ENCODE peak calls at places on chromosomes 4 and X, in eight cellular contexts. One of them, this sample, is unnamed.

GRCh38 chr4:37641886-37642849 is 44.0 kb downstream of the RELL1 start:
- DNase-seq in NCI-H2029 treated with DMSO at 0.1 percent for 48 hours: no peak
- DNase-seq in activated T-cell treated with anti-CD3 and anti-CD28 coated beads, Interleukin-2, amount 50 U/mL, for 48 hours: no peak
- DNase-seq in skeletal muscle cell: no peak
- DNase-seq in neural crest cell: no peak
- DNase-seq in mucosa of descending colon: no peak
- DNase-seq in NCI-H2081: no peak
- DNase-seq in kidney: no peak
- DNase-seq in this sample: no peak

GRCh38 chr4:3388461-3389185 is 53.1 kb upstream of the HGFAC start:
- DNase-seq in kidney: no peak
- DNase-seq in activated T-cell treated with anti-CD3 and anti-CD28 coated beads, Interleukin-2, amount 50 U/mL, for 48 hours: no peak
- DNase-seq in neural crest cell: peak; percentile 34
- DNase-seq in NCI-H2081: no peak
- DNase-seq in skeletal muscle cell: peak; percentile 37
- DNase-seq in mucosa of descending colon: no peak
- DNase-seq in NCI-H2029 treated with DMSO at 0.1 percent for 48 hours: no peak
- DNase-seq in this sample: peak; percentile 78

GRCh38 chr4:188941524-188942109 is 802.4 kb downstream of the TRIML1 start:
- DNase-seq in NCI-H2081: no peak
- DNase-seq in skeletal muscle cell: peak; percentile 97
- DNase-seq in neural crest cell: no peak
- DNase-seq in NCI-H2029 treated with DMSO at 0.1 percent for 48 hours: no peak
- DNase-seq in kidney: no peak
- DNase-seq in mucosa of descending colon: no peak
- DNase-seq in activated T-cell treated with anti-CD3 and anti-CD28 coated beads, Interleukin-2, amount 50 U/mL, for 48 hours: no peak
- DNase-seq in this sample: peak; percentile 88

GRCh38 chr4:109977854-109978501 is 65.3 kb downstream of the EGF start:
- DNase-seq in NCI-H2029 treated with DMSO at 0.1 percent for 48 hours: peak; percentile 22
- DNase-seq in NCI-H2081: peak; percentile 19
- DNase-seq in skeletal muscle cell: no peak
- DNase-seq in activated T-cell treated with anti-CD3 and anti-CD28 coated beads, Interleukin-2, amount 50 U/mL, for 48 hours: no peak
- DNase-seq in kidney: no peak
- DNase-seq in mucosa of descending colon: no peak
- DNase-seq in neural crest cell: no peak
- DNase-seq in this sample: peak; percentile 55

GRCh38 chr4:998096-998691 is 5.0 kb upstream of the SLC26A1 start:
- DNase-seq in NCI-H2029 treated with DMSO at 0.1 percent for 48 hours: no peak
- DNase-seq in kidney: peak; percentile 64
- DNase-seq in activated T-cell treated with anti-CD3 and anti-CD28 coated beads, Interleukin-2, amount 50 U/mL, for 48 hours: no peak
- DNase-seq in neural crest cell: no peak
- DNase-seq in mucosa of descending colon: no peak
- DNase-seq in NCI-H2081: no peak
- DNase-seq in skeletal muscle cell: no peak
- DNase-seq in this sample: no peak

GRCh38 chrX:45709381-45709780 is 508.7 kb upstream of the DIPK2B start:
- DNase-seq in neural crest cell: no peak
- DNase-seq in NCI-H2029 treated with DMSO at 0.1 percent for 48 hours: no peak
- DNase-seq in kidney: no peak
- DNase-seq in NCI-H2081: no peak
- DNase-seq in activated T-cell treated with anti-CD3 and anti-CD28 coated beads, Interleukin-2, amount 50 U/mL, for 48 hours: no peak
- DNase-seq in skeletal muscle cell: no peak
- DNase-seq in mucosa of descending colon: no peak
- DNase-seq in this sample: no peak

GRCh38 chr4:15912236-15912635 is 26.3 kb downstream of the FGFBP1 start:
- DNase-seq in NCI-H2081: no peak
- DNase-seq in kidney: no peak
- DNase-seq in neural crest cell: no peak
- DNase-seq in skeletal muscle cell: no peak
- DNase-seq in mucosa of descending colon: no peak
- DNase-seq in NCI-H2029 treated with DMSO at 0.1 percent for 48 hours: no peak
- DNase-seq in activated T-cell treated with anti-CD3 and anti-CD28 coated beads, Interleukin-2, amount 50 U/mL, for 48 hours: no peak
- DNase-seq in this sample: no peak

GRCh38 chr4:95838192-95838591 is 1.7 kb upstream of the PDHA2 start:
- DNase-seq in mucosa of descending colon: no peak
- DNase-seq in activated T-cell treated with anti-CD3 and anti-CD28 coated beads, Interleukin-2, amount 50 U/mL, for 48 hours: no peak
- DNase-seq in NCI-H2081: no peak
- DNase-seq in skeletal muscle cell: no peak
- DNase-seq in neural crest cell: no peak
- DNase-seq in NCI-H2029 treated with DMSO at 0.1 percent for 48 hours: no peak
- DNase-seq in kidney: no peak
- DNase-seq in this sample: no peak

GRCh38 chr4:30837131-30837539 is 117.0 kb downstream of the PCDH7 start:
- DNase-seq in activated T-cell treated with anti-CD3 and anti-CD28 coated beads, Interleukin-2, amount 50 U/mL, for 48 hours: no peak
- DNase-seq in mucosa of descending colon: no peak
- DNase-seq in NCI-H2081: no peak
- DNase-seq in skeletal muscle cell: no peak
- DNase-seq in neural crest cell: no peak
- DNase-seq in kidney: no peak
- DNase-seq in NCI-H2029 treated with DMSO at 0.1 percent for 48 hours: no peak
- DNase-seq in this sample: no peak

GRCh38 chr4:151407466-151408379 is 1.3 kb upstream of the FHIP1A start:
- DNase-seq in neural crest cell: no peak
- DNase-seq in NCI-H2029 treated with DMSO at 0.1 percent for 48 hours: no peak
- DNase-seq in NCI-H2081: no peak
- DNase-seq in kidney: peak; percentile 76
- DNase-seq in mucosa of descending colon: peak; percentile 70
- DNase-seq in skeletal muscle cell: no peak
- DNase-seq in activated T-cell treated with anti-CD3 and anti-CD28 coated beads, Interleukin-2, amount 50 U/mL, for 48 hours: peak; percentile 67
- DNase-seq in this sample: peak; percentile 26

GRCh38 chr4:105624530-105624929 is 72.1 kb downstream of the ARHGEF38 start:
- DNase-seq in skeletal muscle cell: peak; percentile 69
- DNase-seq in NCI-H2029 treated with DMSO at 0.1 percent for 48 hours: no peak
- DNase-seq in kidney: peak; percentile 43
- DNase-seq in NCI-H2081: no peak
- DNase-seq in activated T-cell treated with anti-CD3 and anti-CD28 coated beads, Interleukin-2, amount 50 U/mL, for 48 hours: no peak
- DNase-seq in mucosa of descending colon: peak; percentile 26
- DNase-seq in neural crest cell: no peak
- DNase-seq in this sample: peak; percentile 6

GRCh38 chrX:130173190-130173895 is 1.6 kb downstream of the RAB33A start:
- DNase-seq in NCI-H2081: no peak
- DNase-seq in mucosa of descending colon: no peak
- DNase-seq in neural crest cell: no peak
- DNase-seq in skeletal muscle cell: no peak
- DNase-seq in NCI-H2029 treated with DMSO at 0.1 percent for 48 hours: no peak
- DNase-seq in kidney: peak; percentile 78
- DNase-seq in activated T-cell treated with anti-CD3 and anti-CD28 coated beads, Interleukin-2, amount 50 U/mL, for 48 hours: peak; percentile 64
- DNase-seq in this sample: peak; percentile 64

GRCh38 chrX:87571965-87572364 is 54.4 kb downstream of the KLHL4 start:
- DNase-seq in NCI-H2029 treated with DMSO at 0.1 percent for 48 hours: no peak
- DNase-seq in mucosa of descending colon: no peak
- DNase-seq in kidney: no peak
- DNase-seq in skeletal muscle cell: no peak
- DNase-seq in NCI-H2081: no peak
- DNase-seq in neural crest cell: no peak
- DNase-seq in activated T-cell treated with anti-CD3 and anti-CD28 coated beads, Interleukin-2, amount 50 U/mL, for 48 hours: no peak
- DNase-seq in this sample: no peak

GRCh38 chr4:24772061-24772705 is 23.2 kb upstream of the SOD3 start:
- DNase-seq in mucosa of descending colon: no peak
- DNase-seq in NCI-H2081: no peak
- DNase-seq in skeletal muscle cell: no peak
- DNase-seq in kidney: no peak
- DNase-seq in activated T-cell treated with anti-CD3 and anti-CD28 coated beads, Interleukin-2, amount 50 U/mL, for 48 hours: no peak
- DNase-seq in NCI-H2029 treated with DMSO at 0.1 percent for 48 hours: no peak
- DNase-seq in neural crest cell: no peak
- DNase-seq in this sample: no peak

GRCh38 chrX:79130857-79131256 is 13.6 kb upstream of the GPR174 start:
- DNase-seq in NCI-H2081: no peak
- DNase-seq in activated T-cell treated with anti-CD3 and anti-CD28 coated beads, Interleukin-2, amount 50 U/mL, for 48 hours: no peak
- DNase-seq in mucosa of descending colon: no peak
- DNase-seq in NCI-H2029 treated with DMSO at 0.1 percent for 48 hours: no peak
- DNase-seq in neural crest cell: no peak
- DNase-seq in skeletal muscle cell: no peak
- DNase-seq in kidney: no peak
- DNase-seq in this sample: no peak

GRCh38 chr4:171342646-171343045 is 470.6 kb upstream of the GALNTL6 start:
- DNase-seq in skeletal muscle cell: no peak
- DNase-seq in mucosa of descending colon: no peak
- DNase-seq in NCI-H2029 treated with DMSO at 0.1 percent for 48 hours: no peak
- DNase-seq in NCI-H2081: no peak
- DNase-seq in kidney: no peak
- DNase-seq in activated T-cell treated with anti-CD3 and anti-CD28 coated beads, Interleukin-2, amount 50 U/mL, for 48 hours: no peak
- DNase-seq in neural crest cell: no peak
- DNase-seq in this sample: no peak

GRCh38 chrX:13059269-13059668 is 14.8 kb upstream of the FAM9C start:
- DNase-seq in mucosa of descending colon: no peak
- DNase-seq in skeletal muscle cell: no peak
- DNase-seq in neural crest cell: no peak
- DNase-seq in NCI-H2081: no peak
- DNase-seq in NCI-H2029 treated with DMSO at 0.1 percent for 48 hours: no peak
- DNase-seq in kidney: no peak
- DNase-seq in activated T-cell treated with anti-CD3 and anti-CD28 coated beads, Interleukin-2, amount 50 U/mL, for 48 hours: no peak
- DNase-seq in this sample: no peak

GRCh38 chr4:115361781-115362180 is 248.4 kb upstream of the NDST4 start:
- DNase-seq in neural crest cell: no peak
- DNase-seq in NCI-H2081: no peak
- DNase-seq in mucosa of descending colon: no peak
- DNase-seq in skeletal muscle cell: no peak
- DNase-seq in activated T-cell treated with anti-CD3 and anti-CD28 coated beads, Interleukin-2, amount 50 U/mL, for 48 hours: no peak
- DNase-seq in NCI-H2029 treated with DMSO at 0.1 percent for 48 hours: no peak
- DNase-seq in kidney: no peak
- DNase-seq in this sample: no peak

GRCh38 chr4:142741995-142742394 is 104.1 kb downstream of the INPP4B start:
- DNase-seq in activated T-cell treated with anti-CD3 and anti-CD28 coated beads, Interleukin-2, amount 50 U/mL, for 48 hours: no peak
- DNase-seq in mucosa of descending colon: no peak
- DNase-seq in skeletal muscle cell: no peak
- DNase-seq in NCI-H2081: no peak
- DNase-seq in kidney: no peak
- DNase-seq in neural crest cell: no peak
- DNase-seq in NCI-H2029 treated with DMSO at 0.1 percent for 48 hours: no peak
- DNase-seq in this sample: no peak

This sample was measured in AG08395.